ENCODE peak calls at places on chromosomes 11 and 22, in six cellular contexts. C is uterus; W is tibial artery; D is BJ; H is prostate gland; M is CD8-positive, alpha-beta T cell. Y is an unnamed sample.

GRCh38 chr11:20178976-20179375 is 18.7 kb upstream of the DBX1 start:
- DNase-seq in C (no peak), W (no peak), D (no peak), H (no peak), M (no peak), Y (no peak)

GRCh38 chr22:44023404-44024287 is 456 bp upstream of the PARVB start:
- DNase-seq in C (peak; percentile 27), W (no peak), D (no peak), H (no peak), M (no peak), Y (peak; percentile 50)

GRCh38 chr22:42991010-42991651 is 23.8 kb downstream of the PACSIN2 start:
- DNase-seq in C (no peak), W (no peak), D (no peak), H (no peak), M (no peak), Y (peak; percentile 52)

GRCh38 chr11:116513894-116514293 is 258.9 kb downstream of the BUD13 start:
- DNase-seq in C (no peak), W (no peak), D (no peak), H (no peak), M (no peak), Y (peak; percentile 62)

GRCh38 chr22:45968751-45969413 is 8.1 kb downstream of the WNT7B start:
- DNase-seq in C (no peak), W (no peak), D (no peak), H (no peak), M (no peak), Y (peak; percentile 88)

GRCh38 chr11:32723332-32723731 is 71.1 kb downstream of the CCDC73 start:
- DNase-seq in C (no peak), W (no peak), D (no peak), H (no peak), M (no peak), Y (no peak)

GRCh38 chr11:61567286-61568061 is 13.4 kb downstream of the SYT7 start:
- DNase-seq in C (peak; percentile 58), W (peak; percentile 63), D (no peak), H (peak; percentile 70), M (peak; percentile 55), Y (peak; percentile 82)

GRCh38 chr11:103601230-103601846 is 435.1 kb upstream of the DDI1 start:
- DNase-seq in C (no peak), W (no peak), D (no peak), H (no peak), M (no peak), Y (peak; percentile 80)

GRCh38 chr11:88179966-88180629 is 4.9 kb upstream of the RAB38 start:
- DNase-seq in C (no peak), W (no peak), D (no peak), H (peak; percentile 50), M (no peak), Y (peak; percentile 39)

GRCh38 chr11:6320411-6321207 is at the start of gene CAVIN3:
- DNase-seq in C (peak; percentile 89), W (peak; percentile 90), D (peak; percentile 50), H (peak; percentile 17), M (no peak), Y (peak; percentile 91)

GRCh38 chr11:115892016-115892415 is 387.8 kb upstream of the CADM1 start:
- DNase-seq in C (no peak), W (no peak), D (no peak), H (no peak), M (no peak), Y (no peak)

GRCh38 chr11:108713076-108713790 is 48.4 kb downstream of the DDX10 start:
- DNase-seq in C (no peak), W (no peak), D (no peak), H (no peak), M (no peak), Y (peak; percentile 55)

GRCh38 chr11:71447791-71448256 is 369 bp downstream of the DHCR7 start:
- DNase-seq in C (no peak), W (peak; percentile 25), D (no peak), H (no peak), M (no peak), Y (peak; percentile 20)

GRCh38 chr11:73585834-73586575 is 11.9 kb downstream of the FAM168A start:
- DNase-seq in C (no peak), W (no peak), D (no peak), H (no peak), M (no peak), Y (no peak)

GRCh38 chr11:100908746-100909145 is 220.9 kb downstream of the PGR start:
- DNase-seq in C (no peak), W (no peak), D (no peak), H (no peak), M (no peak), Y (peak; percentile 23)

GRCh38 chr11:35349897-35350296 is 69.5 kb downstream of the SLC1A2 start:
- DNase-seq in C (no peak), W (no peak), D (no peak), H (no peak), M (no peak), Y (no peak)
- H3K4me3 ChIP-seq in C (no peak overlapping the region), W (no peak overlapping the region), D (no peak overlapping the region), H (no peak overlapping the region), M (no peak overlapping the region), Y (no peak overlapping the region)

DNA sequence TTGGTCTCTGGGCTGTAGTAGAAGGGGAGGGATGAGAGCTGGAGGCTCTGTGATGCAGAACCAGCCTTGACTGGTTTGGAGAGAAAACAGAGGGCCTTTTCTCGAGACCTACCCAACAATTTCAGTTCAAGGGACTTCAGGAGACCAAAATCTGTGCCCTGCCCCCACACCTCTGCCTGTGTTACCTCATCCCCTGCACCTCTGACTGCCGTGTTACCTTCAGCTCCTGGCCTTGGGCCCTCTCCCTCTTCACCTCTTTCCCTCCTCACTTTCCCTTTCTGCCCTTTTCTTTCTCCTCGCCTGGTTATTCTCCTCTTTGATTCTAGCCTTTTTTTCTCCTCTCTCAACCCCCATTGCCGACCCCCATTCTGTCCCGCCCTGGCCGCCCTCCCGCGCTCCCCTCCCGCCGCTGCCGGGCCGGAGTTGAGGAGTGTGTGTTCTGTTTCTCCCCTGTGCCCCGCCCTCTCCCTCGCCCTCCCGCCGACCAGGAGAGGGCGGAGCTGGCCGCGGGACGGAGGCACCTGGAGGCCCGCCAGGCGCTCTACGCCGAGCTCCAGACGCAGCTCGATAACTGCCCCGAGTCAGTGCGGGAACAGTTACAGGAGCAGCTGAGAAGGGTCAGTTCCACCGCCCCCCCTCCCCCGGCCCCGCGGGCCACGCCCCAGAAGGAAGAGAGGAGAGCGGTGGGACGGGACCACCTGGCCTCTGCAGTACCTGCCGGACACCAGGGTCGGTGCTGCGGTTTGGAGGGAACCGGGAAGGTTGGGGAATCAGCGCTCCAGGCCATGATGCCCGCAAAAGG is 27.2 kb downstream of the PHLDB1 start:
- DNase-seq in C (peak; percentile 82), W (peak; percentile 77), D (no peak), H (peak; percentile 86), M (no peak), Y (peak; percentile 81)
- TF ChIP-seq CTCF in C (peak; percentile 17), W (peak; percentile 6), D (peak; percentile 32), H (peak; percentile 39), M (no peak), Y (no peak)

GRCh38 chr11:66339686-66340483 is 3.7 kb upstream of the RIN1 start:
- DNase-seq in C (no peak), W (peak; percentile 13), D (no peak), H (no peak), M (no peak), Y (no peak)
- H3K4me3 ChIP-seq in C (no peak overlapping the region), W (no peak overlapping the region), D (no peak overlapping the region), H (no peak overlapping the region), M (no peak overlapping the region), Y (no peak overlapping the region)

GRCh38 chr22:41535244-41535643 is 9.0 kb downstream of the POLR3H start:
- DNase-seq in C (no peak), W (no peak), D (no peak), H (no peak), M (no peak), Y (peak; percentile 30)
- TF ChIP-seq CTCF in C (no peak), W (no peak), D (peak; percentile 42), H (no peak), M (no peak), Y (peak; percentile 16)

DNA sequence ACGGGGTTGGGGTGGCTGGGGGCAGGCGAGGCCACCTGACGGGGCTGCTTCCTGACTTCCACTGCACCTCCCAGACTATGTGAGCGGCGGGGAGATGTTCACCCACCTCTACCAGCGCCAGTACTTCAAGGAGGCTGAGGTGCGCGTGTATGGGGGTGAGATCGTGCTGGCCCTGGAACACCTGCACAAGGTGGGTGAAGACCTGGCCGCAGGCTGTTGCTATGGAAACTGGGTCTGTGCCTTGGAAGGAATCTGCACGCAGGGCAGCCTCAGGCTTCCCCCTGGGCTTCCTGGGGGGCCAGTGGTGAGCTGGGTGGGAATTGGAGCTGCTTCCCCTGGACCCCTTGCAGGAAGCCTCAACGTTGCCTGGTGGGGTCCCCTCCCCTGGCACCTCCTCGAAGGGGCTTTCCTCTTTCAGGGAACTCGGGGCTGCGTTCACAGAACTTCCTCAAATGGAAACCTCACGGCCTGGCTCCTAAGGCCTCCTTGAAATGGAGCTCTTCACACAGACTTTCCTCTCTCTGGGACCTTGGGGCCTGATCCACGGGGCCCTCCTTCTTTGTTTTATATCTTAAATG is 1.5 kb downstream of the RPS6KA4 start:
- DNase-seq in C (no peak), W (no peak), D (no peak), H (no peak), M (no peak), Y (no peak)
- H3K4me3 ChIP-seq in C (no peak overlapping the region), W (peak overlapping the region; percentile 86), D (no peak overlapping the region), H (peak overlapping the region; percentile 75), M (peak overlapping the region; percentile 76), Y (no peak overlapping the region)

GRCh38 chr11:67366546-67366945 is 6.9 kb downstream of the CLCF1 start:
- DNase-seq in C (peak; percentile 88), W (no peak), D (no peak), H (no peak), M (no peak), Y (peak; percentile 78)
- TF ChIP-seq CTCF in C (no peak), W (no peak), D (no peak), H (no peak), M (no peak), Y (no peak)

GRCh38 chr22:22507743-22508273 is 734 bp downstream of the ZNF280B start:
- DNase-seq in C (no peak), W (no peak), D (no peak), H (no peak), M (no peak), Y (no peak)
- H3K4me3 ChIP-seq in C (peak overlapping the region; percentile 44), W (peak overlapping the region; percentile 38), D (peak overlapping the region; percentile 69), H (peak overlapping the region; percentile 50), M (peak overlapping the region; percentile 77), Y (peak overlapping the region; percentile 83)

GRCh38 chr22:30776476-30776875 is 81.8 kb downstream of the OSBP2 start:
- DNase-seq in C (no peak), W (no peak), D (no peak), H (no peak), M (no peak), Y (no peak)
- TF ChIP-seq CTCF in C (no peak), W (no peak), D (no peak), H (no peak), M (no peak), Y (no peak)

Y was measured in cardiac fibroblast.